ENCODE peak calls at places on chromosomes 3 and 15, in five cellular contexts. T, H, R, A and Z are unnamed samples.

GRCh38 chr3:39513801-39514369 is 46.4 kb downstream of the MOBP start:
- DNase-seq in A (no peak), R (no peak), T (no peak), H (no peak), Z (no peak)

GRCh38 chr3:172140499-172141391 is 101.4 kb downstream of the FNDC3B start:
- DNase-seq in R (no peak), T (peak), H (no peak), A (no peak), Z (no peak)

GRCh38 chr3:87298111-87298718 is 21.8 kb upstream of the POU1F1 start:
- DNase-seq in H (no peak), T (no peak), A (no peak), R (no peak), Z (no peak)

GRCh38 chr15:85837011-85837433 is 42.3 kb upstream of the KLHL25 start:
- DNase-seq in H (no peak), A (no peak), R (no peak), T (no peak), Z (no peak)

GRCh38 chr3:128112406-128112968 is 11.1 kb downstream of the RUVBL1 start:
- DNase-seq in A (no peak), R (peak), H (no peak), T (peak), Z (peak)

GRCh38 chr3:44339990-44340389 is 1.4 kb downstream of the TCAIM start:
- DNase-seq in H (no peak), T (no peak), A (no peak), R (no peak), Z (no peak)

GRCh38 chr3:8460815-8461482 is 40.7 kb upstream of the LMCD1 start:
- DNase-seq in T (no peak), H (no peak), R (no peak), A (no peak), Z (no peak)

GRCh38 chr15:69140306-69140705 is 20.1 kb upstream of the GLCE start:
- DNase-seq in R (no peak), T (no peak), A (no peak), H (no peak), Z (no peak)

GRCh38 chr3:57755368-57756021 is 614 bp upstream of the SLMAP start:
- DNase-seq in R (no peak), T (peak), H (peak), A (peak), Z (no peak)

GRCh38 chr3:64853456-64853855 is 165.7 kb upstream of the ADAMTS9 start:
- DNase-seq in R (no peak), T (no peak), A (no peak), H (no peak), Z (no peak)

GRCh38 chr3:177530908-177531307 is 333.6 kb upstream of the TBL1XR1 start:
- DNase-seq in A (no peak), R (no peak), T (no peak), H (no peak), Z (no peak)

GRCh38 chr15:48040166-48040817 is 80.5 kb upstream of the SLC24A5 start:
- DNase-seq in T (peak), A (no peak), R (no peak), H (no peak), Z (no peak)

GRCh38 chr3:54538346-54538745 is 389.5 kb downstream of the LRTM1 start:
- DNase-seq in A (no peak), R (no peak), T (no peak), H (no peak), Z (no peak)

GRCh38 chr3:104519968-104520655 is 846.6 kb upstream of the ALCAM start:
- DNase-seq in R (no peak), A (no peak), H (no peak), T (no peak), Z (no peak)

GRCh38 chr15:32872606-32873291 is 154.9 kb downstream of the GREM1 start:
- DNase-seq in R (no peak), T (no peak), H (no peak), A (no peak), Z (no peak)

GRCh38 chr15:74541494-74542191 is 623 bp downstream of the ARID3B start:
- DNase-seq in T (no peak), A (peak), H (no peak), R (peak), Z (peak)

GRCh38 chr3:25090869-25091453 is 337.1 kb upstream of the RARB start:
- DNase-seq in T (no peak), A (no peak), H (no peak), R (no peak), Z (no peak)

GRCh38 chr3:47781326-47781684 is 388 bp downstream of the SMARCC1 start:
- DNase-seq in T (no peak), R (peak), H (peak), A (peak), Z (peak)

GRCh38 chr3:195117978-195118581 is 152.9 kb downstream of the XXYLT1 start:
- DNase-seq in T (no peak), R (no peak), H (no peak), A (no peak), Z (no peak)

GRCh38 chr3:58639001-58639400 is 27.6 kb downstream of the FAM3D start:
- DNase-seq in H (no peak), R (no peak), A (no peak), T (no peak), Z (no peak)

GRCh38 chr3:197994736-197995135 is 34.7 kb downstream of the LMLN start:
- DNase-seq in R (no peak), T (no peak), A (no peak), H (no peak), Z (no peak)

GRCh38 chr3:81592101-81592500 is 169.3 kb downstream of the GBE1 start:
- DNase-seq in R (no peak), T (no peak), A (no peak), H (no peak), Z (no peak)

GRCh38 chr3:67381667-67382272 is 272.6 kb downstream of the SUCLG2 start:
- DNase-seq in A (no peak), T (no peak), R (no peak), H (no peak), Z (no peak)

GRCh38 chr15:60717008-60717407 is 238.1 kb upstream of the ICE2 start:
- DNase-seq in R (no peak), A (no peak), T (no peak), H (no peak), Z (no peak)

GRCh38 chr15:67843571-67844387 is 3.9 kb upstream of the RNU6-1 start:
- DNase-seq in R (no peak), H (no peak), T (no peak), A (no peak), Z (no peak)

GRCh38 chr3:12423918-12424634 is 60.2 kb upstream of the TSEN2 start:
- DNase-seq in A (no peak), T (no peak), R (no peak), H (no peak), Z (no peak)

GRCh38 chr3:66276705-66277274 is 56.0 kb downstream of the SLC25A26 start:
- DNase-seq in H (peak), T (peak), A (no peak), R (peak), Z (peak)

GRCh38 chr15:84671211-84671610 is 13.2 kb upstream of the NMB start:
- DNase-seq in H (no peak), T (no peak), R (no peak), A (no peak), Z (no peak)

GRCh38 chr15:66231421-66232266 is 21.9 kb downstream of the MEGF11 start:
- DNase-seq in A (no peak), H (no peak), T (no peak), R (no peak), Z (no peak)

GRCh38 chr3:71035314-71035713 is 548.2 kb downstream of the FOXP1 start:
- DNase-seq in T (peak), A (no peak), R (no peak), H (no peak), Z (no peak)

GRCh38 chr3:177973241-177973840 is 562.9 kb upstream of the KCNMB2 start:
- DNase-seq in R (no peak), T (peak), A (no peak), H (no peak), Z (no peak)